ENCODE peak calls at places on chromosomes 12 and 14, in eight cellular contexts. O is A549, A is endothelial cell of umbilical vein, K is HCT116, S is HepG2, B is SK-N-SH, W is H1, P is K562. R is an unnamed sample.

GRCh38 chr14:78790262-78790661 is 620.1 kb downstream of the NRXN3 start:
- DNase-seq in O (no peak), A (no peak), K (no peak), S (no peak), B (no peak), W (no peak), P (no peak), R (no peak)

GRCh38 chr12:110775997-110776396 is 33.3 kb upstream of the PPP1CC start:
- DNase-seq in O (no peak), A (no peak), K (no peak), S (no peak), B (no peak), W (no peak), P (no peak), R (no peak)

GRCh38 chr14:63076476-63076875 is 31.2 kb upstream of the KCNH5 start:
- DNase-seq in O (no peak), A (no peak), K (no peak), S (no peak), B (no peak), W (no peak), P (no peak), R (no peak)

GRCh38 chr12:45379261-45379660 is 163.4 kb downstream of the ANO6 start:
- DNase-seq in O (no peak), A (peak), K (peak), S (no peak), B (no peak), W (no peak), P (no peak), R (no peak)

GRCh38 chr12:122064780-122065588 is 13.6 kb upstream of the MLXIP start:
- DNase-seq in O (no peak), A (peak), K (peak), S (peak), B (peak), W (peak), P (peak), R (no peak)

GRCh38 chr12:24890048-24890447 is 58.9 kb downstream of the BCAT1 start:
- DNase-seq in O (no peak), A (no peak), K (no peak), S (no peak), B (no peak), W (no peak), P (no peak), R (no peak)

GRCh38 chr14:61927015-61927414 is 164.8 kb downstream of the SNAPC1 start:
- DNase-seq in O (no peak), A (no peak), K (no peak), S (no peak), B (no peak), W (no peak), P (no peak), R (no peak)

GRCh38 chr12:90023207-90023870 is 314.7 kb upstream of the ATP2B1 start:
- DNase-seq in O (no peak), A (no peak), K (no peak), S (no peak), B (no peak), W (no peak), P (no peak), R (no peak)

GRCh38 chr12:99983721-99984258 is 946 bp downstream of the ANKS1B start:
- DNase-seq in O (no peak), A (peak), K (no peak), S (no peak), B (peak), W (peak), P (no peak), R (no peak)

GRCh38 chr12:117025481-117026151 is 73.6 kb downstream of the TESC start:
- DNase-seq in O (peak), A (peak), K (peak), S (peak), B (peak), W (peak), P (peak), R (no peak)

GRCh38 chr12:68406134-68406576 is 74.0 kb upstream of the MDM1 start:
- DNase-seq in O (peak), A (peak), K (no peak), S (peak), B (peak), W (peak), P (peak), R (no peak)

GRCh38 chr12:34392741-34393085 is 370.4 kb downstream of the ALG10 start:
- DNase-seq in O (no peak), A (no peak), K (no peak), S (no peak), B (no peak), W (no peak), P (no peak), R (no peak)

GRCh38 chr12:32533971-32534590 is 134.7 kb downstream of the FGD4 start:
- DNase-seq in O (peak), A (peak), K (peak), S (peak), B (peak), W (no peak), P (no peak), R (no peak)

GRCh38 chr14:76546426-76547221 is 170.7 kb downstream of the ESRRB start:
- DNase-seq in O (peak), A (peak), K (peak), S (peak), B (peak), W (peak), P (peak), R (no peak)

GRCh38 chr12:110590806-110591326 is 7.7 kb upstream of the PPTC7 start:
- DNase-seq in O (no peak), A (no peak), K (no peak), S (peak), B (no peak), W (no peak), P (no peak), R (peak)

GRCh38 chr12:49232940-49233841 is 31.7 kb upstream of the TUBA1C start:
- DNase-seq in O (no peak), A (peak), K (no peak), S (peak), B (peak), W (peak), P (peak), R (no peak)

GRCh38 chr14:105314287-105315185 is at the start of gene PACS2:
- DNase-seq in O (peak), A (peak), K (peak), S (peak), B (peak), W (peak), P (peak), R (no peak)

GRCh38 chr14:75289840-75290388 is 11.3 kb downstream of the FOS start:
- DNase-seq in O (no peak), A (no peak), K (no peak), S (no peak), B (no peak), W (no peak), P (no peak), R (no peak)
- H3K4me2 ChIP-seq in O (no peak), A (no peak), K (no peak), S (no peak), B (no peak), W (no peak), P (no peak), R (no peak)

GRCh38 chr14:74929242-74929641 is 6.2 kb upstream of the RPS6KL1 start:
- DNase-seq in O (no peak), A (no peak), K (no peak), S (no peak), B (no peak), W (no peak), P (no peak), R (no peak)
- TF ChIP-seq MAX in O (no peak), A (no peak), K (no peak), S (no peak), B (no peak), W (no peak), P (no peak), R (no peak)

DNA sequence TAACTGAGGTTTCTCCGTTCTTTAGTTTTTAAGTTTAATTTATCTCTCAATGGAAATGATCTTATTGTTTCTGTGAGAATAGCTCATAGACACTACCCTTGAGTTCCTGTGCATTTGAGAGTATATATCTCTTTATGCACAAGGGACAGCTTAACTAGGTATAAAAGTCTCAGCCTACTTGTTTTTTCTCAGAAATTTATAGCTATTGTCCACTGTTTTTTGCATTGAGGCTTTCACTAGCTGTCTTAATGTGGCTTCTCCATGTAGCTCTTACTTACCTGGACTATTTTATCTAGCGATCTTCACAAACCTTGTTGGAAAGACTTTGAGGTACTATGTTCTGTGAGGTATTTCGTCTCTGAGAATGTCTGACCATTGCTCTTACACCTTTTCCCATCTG is 153.9 kb upstream of the RTL1 start:
- DNase-seq in O (no peak), A (no peak), K (no peak), S (no peak), B (no peak), W (no peak), P (no peak), R (no peak)
- H3K4me2 ChIP-seq in O (no peak), A (no peak), K (no peak), S (no peak), B (no peak), W (no peak), P (no peak), R (no peak)

GRCh38 chr14:33617154-33617553 is 333.7 kb downstream of the EGLN3 start:
- DNase-seq in O (no peak), A (no peak), K (no peak), S (no peak), B (no peak), W (no peak), P (no peak), R (no peak)

GRCh38 chr14:33618361-33619095 is 332.3 kb downstream of the EGLN3 start:
- DNase-seq in O (no peak), A (no peak), K (no peak), S (no peak), B (no peak), W (no peak), P (no peak), R (no peak)
- TF ChIP-seq MAX in O (no peak), A (no peak), K (no peak), S (no peak), B (no peak), W (no peak), P (no peak), R (no peak)

GRCh38 chr14:68190032-68190431 is 370.5 kb downstream of the RAD51B start:
- DNase-seq in O (no peak), A (no peak), K (no peak), S (no peak), B (no peak), W (no peak), P (no peak), R (no peak)

GRCh38 chr14:68195126-68195525 is 375.5 kb downstream of the RAD51B start:
- DNase-seq in O (no peak), A (no peak), K (no peak), S (peak), B (no peak), W (no peak), P (no peak), R (no peak)

GRCh38 chr14:68192935-68193334 is 373.4 kb downstream of the RAD51B start:
- DNase-seq in O (no peak), A (no peak), K (no peak), S (no peak), B (no peak), W (no peak), P (no peak), R (no peak)

GRCh38 chr14:68193970-68194634 is 374.5 kb downstream of the RAD51B start:
- DNase-seq in O (no peak), A (no peak), K (no peak), S (no peak), B (no peak), W (no peak), P (no peak), R (no peak)

GRCh38 chr14:68191567-68192321 is 372.2 kb downstream of the RAD51B start:
- DNase-seq in O (peak), A (no peak), K (peak), S (peak), B (no peak), W (no peak), P (no peak), R (no peak)
- H3K4me2 ChIP-seq in O (peak), A (no peak), K (peak), S (peak), B (no peak), W (no peak), P (no peak), R (no peak)